ENCODE peak calls at places on chromosome 11, in nine cellular contexts. W is effector CD8-positive, alpha-beta T cell; J is NCI-H187 treated with DMSO at 0.1 percent for 48 hours; L is stomach; Z is activated T-cell treated with anti-CD3 and anti-CD28 coated beads, Interleukin-2, amount 50 U/mL, for 72 hours; P is myocyte; H is Peyer's patch; Y is GM23338; G is stimulated activated CD4-positive, alpha-beta T cell treated with anti-CD3 and anti-CD28 coated beads, Interleukin-12 subunit alpha, Interleukin-12 subunit beta, amount 100 ng/mL, for 48 hours. S is an unnamed sample.

GRCh38 chr11:96001037-96001436 is 77.1 kb upstream of the MTMR2 start:
- DNase-seq in Z (no peak), G (no peak), J (no peak), L (peak; percentile 52), H (no peak), W (no peak), Y (no peak), P (peak; percentile 47), S (no peak)

GRCh38 chr11:63445720-63446119 is 45.2 kb downstream of the PLAAT5 start:
- DNase-seq in Z (peak; percentile 27), Y (no peak), W (no peak), H (no peak), P (peak; percentile 9), J (no peak), L (no peak), G (no peak), S (no peak)

GRCh38 chr11:122418032-122418431 is 237.5 kb upstream of the UBASH3B start:
- DNase-seq in Z (no peak), P (no peak), W (no peak), G (no peak), J (no peak), H (no peak), Y (no peak), L (no peak), S (no peak)

GRCh38 chr11:133198326-133198725 is 334.0 kb downstream of the OPCML start:
- DNase-seq in G (no peak), Z (no peak), J (no peak), Y (no peak), W (no peak), P (no peak), L (no peak), H (no peak), S (no peak)

GRCh38 chr11:68963779-68964178 is 17.0 kb downstream of the MRGPRD start:
- DNase-seq in L (no peak), Y (no peak), J (no peak), W (no peak), G (no peak), H (no peak), Z (no peak), P (no peak), S (no peak)

GRCh38 chr11:65426839-65427690 is 4.5 kb downstream of the NEAT1 start:
- DNase-seq in W (no peak), H (peak; percentile 66), J (no peak), Y (peak; percentile 54), G (no peak), Z (peak; percentile 61), P (peak; percentile 76), L (peak; percentile 75), S (peak; percentile 45)

GRCh38 chr11:92413757-92414513 is 189.3 kb downstream of the FAT3 start:
- DNase-seq in Z (no peak), W (no peak), P (no peak), Y (no peak), J (no peak), H (no peak), L (no peak), G (no peak), S (no peak)

GRCh38 chr11:69382131-69383128 is 88.5 kb downstream of the MYEOV start:
- DNase-seq in Y (peak; percentile 50), P (no peak), G (no peak), L (peak; percentile 27), H (peak; percentile 51), J (no peak), W (no peak), Z (no peak), S (peak; percentile 36)

GRCh38 chr11:116931206-116931953 is 94.0 kb upstream of the APOA1 start:
- DNase-seq in Z (peak; percentile 40), W (no peak), L (no peak), H (no peak), P (peak; percentile 9), J (no peak), G (no peak), Y (peak; percentile 39), S (no peak)

GRCh38 chr11:64598106-64598796 is 7.2 kb downstream of the SLC22A12 start:
- DNase-seq in G (no peak), J (no peak), L (no peak), Y (no peak), P (no peak), W (no peak), Z (no peak), H (peak; percentile 28), S (no peak)

GRCh38 chr11:133215529-133216230 is 316.6 kb downstream of the OPCML start:
- DNase-seq in H (no peak), P (no peak), Y (peak; percentile 6), Z (no peak), W (no peak), L (no peak), G (no peak), J (no peak), S (no peak)

GRCh38 chr11:65565624-65566453 is 4.4 kb upstream of the ZNRD2 start:
- DNase-seq in H (no peak), Z (no peak), Y (no peak), G (no peak), P (no peak), J (peak; percentile 61), W (no peak), L (no peak), S (no peak)

GRCh38 chr11:96520939-96521338 is 131.1 kb downstream of the JRKL start:
- DNase-seq in J (no peak), L (no peak), Z (no peak), P (no peak), G (no peak), Y (no peak), H (no peak), W (no peak), S (no peak)

GRCh38 chr11:126615819-126616218 is 260.3 kb downstream of the ST3GAL4 start:
- DNase-seq in J (no peak), P (no peak), G (no peak), Z (no peak), W (no peak), Y (no peak), H (no peak), L (no peak), S (no peak)

GRCh38 chr11:3989251-3989650 is 105.3 kb upstream of the RRM1 start:
- DNase-seq in H (peak; percentile 49), W (no peak), P (no peak), L (no peak), Y (peak; percentile 83), G (no peak), Z (no peak), J (no peak), S (no peak)

GRCh38 chr11:33736148-33736809 is at the start of gene CD59:
- DNase-seq in G (peak; percentile 91), Z (peak; percentile 89), L (peak; percentile 98), Y (peak; percentile 97), H (peak; percentile 98), P (peak; percentile 93), W (peak; percentile 91), J (no peak), S (peak; percentile 96)

GRCh38 chr11:1916132-1916985 is 3.1 kb upstream of the TNNT3 start:
- DNase-seq in P (no peak), J (no peak), H (peak; percentile 44), Y (no peak), L (no peak), Z (peak; percentile 15), G (no peak), W (no peak), S (no peak)

S was measured in RWPE2.